ENCODE peak calls at places on chromosomes 13 and 19, in four cellular contexts. O, Y, G and J are unnamed samples.

GRCh38 chr13:83620535-83621220 is 261.6 kb downstream of the SLITRK1 start:
- DNase-seq in G (no peak), Y (no peak), O (no peak), J (no peak)

GRCh38 chr19:40646564-40647254 is 43.7 kb downstream of the NUMBL start:
- DNase-seq in Y (no peak), G (no peak), O (no peak), J (no peak)

GRCh38 chr19:22263121-22263520 is 23.1 kb upstream of the ZNF729 start:
- DNase-seq in G (no peak), O (no peak), Y (no peak), J (no peak)

GRCh38 chr19:46493236-46494114 is 2.2 kb downstream of the PNMA8B start:
- DNase-seq in O (no peak), G (no peak), Y (peak; percentile 82), J (no peak)

GRCh38 chr13:114099191-114099590 is 33.2 kb downstream of the RASA3 start:
- DNase-seq in O (no peak), Y (peak; percentile 92), G (no peak), J (peak; percentile 52)

GRCh38 chr19:42166336-42166735 is 34.1 kb upstream of the POU2F2 start:
- DNase-seq in G (no peak), O (no peak), Y (no peak), J (no peak)

GRCh38 chr13:93690139-93690538 is 463.5 kb downstream of the GPC6 start:
- DNase-seq in G (no peak), Y (peak; percentile 60), O (no peak), J (no peak)

GRCh38 chr13:78569029-78569428 is 34.3 kb downstream of the POU4F1 start:
- DNase-seq in G (no peak), Y (no peak), O (no peak), J (no peak)

GRCh38 chr13:31761951-31762350 is 22.6 kb downstream of the RXFP2 start:
- DNase-seq in Y (no peak), O (no peak), G (no peak), J (no peak)
- H3K27ac ChIP-seq in Y (no peak overlapping the region), O (no peak overlapping the region), G (no peak overlapping the region), J (no peak overlapping the region)

DNA sequence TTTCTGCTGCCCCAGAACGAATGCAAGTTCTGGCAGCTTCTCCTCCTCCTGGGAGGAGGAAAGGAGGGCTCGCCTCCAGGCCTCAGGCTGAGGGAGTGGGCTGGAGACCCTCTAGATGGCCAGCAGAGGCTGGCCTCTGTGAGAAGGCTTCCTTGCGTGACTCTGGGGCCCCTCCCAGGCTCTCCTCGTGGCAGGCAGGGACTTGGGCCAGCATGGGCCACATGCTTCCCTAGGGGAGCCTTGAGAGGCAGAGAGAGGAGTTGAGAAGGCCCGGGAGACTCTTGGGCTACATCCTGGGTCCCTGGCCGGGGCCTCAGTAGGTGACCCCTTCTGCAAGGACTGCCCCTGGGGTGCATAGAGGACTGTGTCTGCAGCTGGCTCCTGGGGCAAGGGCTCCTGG is 25.9 kb downstream of the LYL1 start:
- DNase-seq in G (no peak), O (peak; percentile 44), Y (no peak), J (no peak)
- H3K27ac ChIP-seq in G (no peak overlapping the region), O (peak overlapping the region; percentile 94), Y (no peak overlapping the region), J (peak overlapping the region; percentile 74)

DNA sequence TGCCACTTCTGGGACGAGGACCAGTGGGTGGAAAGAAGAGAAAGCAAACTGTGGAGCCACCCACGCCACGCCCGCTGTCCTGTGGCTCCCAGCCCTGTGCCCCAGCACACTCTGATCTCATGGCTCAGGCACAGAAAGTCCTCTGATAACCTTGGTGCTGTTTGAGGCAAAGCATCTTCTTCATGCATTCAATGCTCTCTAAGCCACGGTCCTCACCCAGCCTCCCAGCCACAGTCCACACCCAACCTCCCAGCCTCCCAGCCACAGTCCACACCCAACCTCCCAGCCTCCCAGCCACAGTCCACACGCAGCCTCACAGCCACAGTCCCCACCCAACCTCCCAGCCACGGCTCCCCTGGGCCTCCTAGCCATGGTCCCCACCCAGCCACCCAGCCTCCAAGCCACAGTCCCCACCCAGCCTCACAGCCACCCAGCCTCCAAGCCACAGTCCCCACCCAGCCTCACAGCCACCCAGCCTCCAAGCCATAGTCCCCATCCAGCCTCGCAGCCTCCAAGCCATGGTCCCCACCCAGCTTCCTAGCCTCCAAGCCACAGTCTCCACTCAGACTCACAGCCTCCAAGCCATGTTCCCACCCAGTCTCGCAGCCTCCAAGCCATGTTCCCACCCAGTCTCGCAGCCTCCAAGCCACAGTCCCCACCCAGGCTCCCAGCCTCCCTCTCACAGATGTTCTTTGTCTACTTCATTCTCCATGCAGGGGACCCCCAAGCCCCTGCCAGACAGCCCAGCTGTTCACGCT is 74.9 kb downstream of the SOX1 start:
- DNase-seq in O (no peak), Y (no peak), G (no peak), J (no peak)
- H3K27ac ChIP-seq in O (no peak overlapping the region), Y (no peak overlapping the region), G (no peak overlapping the region), J (no peak overlapping the region)

GRCh38 chr13:108985166-108985565 is 355.8 kb downstream of the MYO16 start:
- DNase-seq in G (no peak), O (no peak), Y (no peak), J (no peak)

GRCh38 chr13:108981407-108981806 is 352.0 kb downstream of the MYO16 start:
- DNase-seq in O (no peak), G (no peak), Y (no peak), J (no peak)

GRCh38 chr13:108984251-108984920 is 355.0 kb downstream of the MYO16 start:
- DNase-seq in G (no peak), O (no peak), Y (no peak), J (no peak)

GRCh38 chr13:108980237-108980636 is 350.8 kb downstream of the MYO16 start:
- DNase-seq in Y (no peak), O (no peak), G (no peak), J (peak; percentile 55)

DNA sequence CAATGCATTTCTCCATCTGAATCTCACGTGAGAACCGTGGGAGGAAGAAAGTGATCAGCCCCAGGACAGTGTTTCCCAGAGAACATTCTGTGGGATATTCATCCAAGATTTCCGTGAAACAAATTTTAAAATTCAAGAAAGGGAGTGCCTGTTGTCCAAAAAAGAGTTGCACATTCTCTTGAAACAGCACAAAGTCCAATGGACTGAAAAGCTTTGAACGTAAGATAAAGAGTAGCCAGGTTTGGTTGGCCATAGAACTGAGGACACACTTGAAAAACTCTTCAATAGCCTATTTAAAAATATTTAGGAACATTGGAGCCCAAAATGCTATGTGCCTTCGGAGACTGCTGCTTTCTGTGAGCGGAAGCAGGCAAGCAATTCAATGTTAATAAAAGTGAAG is 353.9 kb downstream of the MYO16 start:
- DNase-seq in Y (no peak), O (no peak), G (no peak), J (no peak)
- H3K27ac ChIP-seq in Y (no peak overlapping the region), O (no peak overlapping the region), G (no peak overlapping the region), J (no peak overlapping the region)